ENCODE peak calls at places on chromosomes 1 and 21, in five cellular contexts. Z is neuronal stem cell, G is H9, V is H1, L is trophoblast cell. S is an unnamed sample.

GRCh38 chr21:37670883-37671282 is 245.4 kb downstream of the KCNJ6 start:
- DNase-seq in G (no peak), V (no peak), Z (no peak), L (peak; percentile 63), S (peak; percentile 4)

GRCh38 chr1:230173176-230173575 is 106.1 kb downstream of the GALNT2 start:
- DNase-seq in V (peak; percentile 39), G (peak; percentile 10), L (no peak), Z (no peak), S (no peak)

GRCh38 chr21:14942801-14943490 is 121.9 kb downstream of the NRIP1 start:
- DNase-seq in Z (no peak), V (no peak), L (no peak), G (no peak), S (peak; percentile 40)

GRCh38 chr1:162422662-162423375 is 10.9 kb upstream of the SH2D1B start:
- DNase-seq in G (no peak), V (no peak), Z (no peak), L (no peak), S (no peak)

GRCh38 chr1:46180082-46180616 is 3.9 kb upstream of the P3R3URF start:
- DNase-seq in V (peak; percentile 76), L (peak; percentile 62), Z (no peak), G (peak; percentile 83), S (no peak)

GRCh38 chr1:160291248-160292220 is 6.6 kb upstream of the PEX19 start:
- DNase-seq in G (peak; percentile 67), V (peak; percentile 62), L (peak; percentile 78), Z (peak; percentile 42), S (peak; percentile 74)

GRCh38 chr1:88985033-88985432 is 7.4 kb downstream of the KYAT3 start:
- DNase-seq in L (peak; percentile 53), Z (no peak), G (no peak), V (no peak), S (peak; percentile 84)

GRCh38 chr1:167420510-167420909 is 97.8 kb downstream of the CD247 start:
- DNase-seq in L (no peak), G (no peak), Z (no peak), V (no peak), S (no peak)

GRCh38 chr1:10522324-10522860 is 47.6 kb downstream of the PEX14 start:
- DNase-seq in V (no peak), Z (no peak), L (no peak), G (no peak), S (no peak)

GRCh38 chr1:208534604-208534907 is 290.4 kb upstream of the PLXNA2 start:
- DNase-seq in Z (no peak), L (no peak), V (no peak), G (no peak), S (no peak)

GRCh38 chr1:79781261-79781660 is 774.7 kb upstream of the ADGRL4 start:
- DNase-seq in L (no peak), G (no peak), V (no peak), Z (no peak), S (no peak)

GRCh38 chr1:237736372-237737029 is 154.2 kb downstream of the ZP4 start:
- DNase-seq in Z (no peak), V (peak; percentile 50), L (peak; percentile 47), G (peak; percentile 33), S (no peak)

GRCh38 chr21:34743831-34744230 is 75.0 kb downstream of the CLIC6 start:
- DNase-seq in G (no peak), L (no peak), V (no peak), Z (no peak), S (no peak)

GRCh38 chr1:40096977-40097782 is at the start of gene PPT1:
- DNase-seq in G (peak; percentile 88), L (peak; percentile 76), V (peak; percentile 89), Z (peak; percentile 66), S (peak; percentile 70)

GRCh38 chr1:219299420-219299819 is 125.7 kb downstream of the LYPLAL1 start:
- DNase-seq in Z (no peak), L (no peak), V (no peak), G (no peak), S (no peak)

GRCh38 chr1:240888039-240888786 is 276.3 kb upstream of the GREM2 start:
- DNase-seq in V (peak; percentile 87), Z (peak; percentile 59), L (peak; percentile 58), G (peak; percentile 82), S (no peak)

GRCh38 chr21:29130234-29130993 is at the start of gene MAP3K7CL:
- DNase-seq in Z (no peak), G (no peak), V (no peak), L (peak; percentile 88), S (peak; percentile 99)

GRCh38 chr1:204194080-204194479 is 2.2 kb downstream of the KISS1 start:
- DNase-seq in L (no peak), V (no peak), Z (no peak), G (no peak), S (no peak)

GRCh38 chr1:27356277-27356627 is 10.5 kb downstream of the MAP3K6 start:
- DNase-seq in V (no peak), L (no peak), Z (no peak), G (no peak), S (no peak)

GRCh38 chr21:34803792-34804440 is 135.1 kb downstream of the CLIC6 start:
- DNase-seq in V (no peak), G (no peak), Z (no peak), L (no peak), S (no peak)

GRCh38 chr1:197145451-197146029 is 929 bp downstream of the ASPM start:
- DNase-seq in L (peak; percentile 6), V (no peak), Z (no peak), G (no peak), S (peak; percentile 26)

GRCh38 chr21:45554477-45555175 is 12.4 kb upstream of the SLC19A1 start:
- DNase-seq in V (peak; percentile 94), Z (peak; percentile 74), L (peak; percentile 82), G (peak; percentile 72), S (peak; percentile 66)

GRCh38 chr1:161290779-161291178 is 19.0 kb downstream of the MPZ start:
- DNase-seq in G (no peak), L (no peak), Z (no peak), V (no peak), S (no peak)

GRCh38 chr21:35469446-35469845 is 420.3 kb upstream of the RUNX1 start:
- DNase-seq in L (peak; percentile 45), G (no peak), V (no peak), Z (no peak), S (no peak)

GRCh38 chr21:44289381-44290010 is 3.8 kb downstream of the AIRE start:
- DNase-seq in Z (no peak), G (no peak), L (no peak), V (no peak), S (no peak)

GRCh38 chr1:59077739-59078503 is 219.0 kb upstream of the FGGY start:
- DNase-seq in G (peak; percentile 74), Z (no peak), V (peak; percentile 60), L (no peak), S (no peak)

GRCh38 chr1:187819081-187819480 is 990.3 kb downstream of the PLA2G4A start:
- DNase-seq in Z (no peak), V (no peak), L (no peak), G (no peak), S (no peak)

GRCh38 chr1:20486457-20487235 is 636 bp upstream of the CAMK2N1 start:
- DNase-seq in L (peak; percentile 64), Z (peak; percentile 86), V (peak; percentile 88), G (peak; percentile 86), S (peak; percentile 80)

GRCh38 chr1:182739545-182739944 is 50.0 kb upstream of the NPL start:
- DNase-seq in G (peak; percentile 69), L (no peak), V (no peak), Z (no peak), S (no peak)

GRCh38 chr1:45687014-45687752 is 798 bp upstream of the TMEM69 start:
- DNase-seq in L (peak; percentile 99), G (peak; percentile 98), V (peak; percentile 90), Z (peak; percentile 95), S (peak; percentile 99)

GRCh38 chr1:24900985-24901781 is 28.9 kb downstream of the RUNX3 start:
- DNase-seq in V (peak; percentile 39), Z (no peak), G (no peak), L (no peak), S (no peak)

GRCh38 chr1:153509036-153509435 is 26.8 kb downstream of the S100A6 start:
- DNase-seq in L (no peak), Z (no peak), V (no peak), G (no peak), S (no peak)

GRCh38 chr1:153506831-153507413 is 28.9 kb downstream of the S100A6 start:
- DNase-seq in G (no peak), V (no peak), Z (no peak), L (peak; percentile 57), S (peak; percentile 93)

GRCh38 chr1:153510984-153511410 is 24.8 kb downstream of the S100A6 start:
- DNase-seq in Z (peak; percentile 71), L (peak; percentile 91), G (peak; percentile 92), V (peak; percentile 93), S (peak; percentile 79)

GRCh38 chr1:153507926-153508583 is 27.7 kb downstream of the S100A6 start:
- DNase-seq in L (no peak), Z (no peak), V (no peak), G (no peak), S (no peak)

GRCh38 chr1:153509729-153510354 is 25.9 kb downstream of the S100A6 start:
- DNase-seq in L (peak; percentile 70), Z (no peak), V (no peak), G (peak; percentile 59), S (peak; percentile 43)
- H3K27ac ChIP-seq in L (no peak overlapping the region), Z (no peak overlapping the region), V (no peak overlapping the region), G (no peak overlapping the region), S (no peak overlapping the region)

GRCh38 chr1:152878042-152878441 is at the start of gene SMCP:
- DNase-seq in Z (no peak), L (peak; percentile 35), V (peak; percentile 84), G (no peak), S (no peak)
- H2BK12ac ChIP-seq in Z (no peak within 1 kb of the TSS), L (no peak within 1 kb of the TSS), V (no peak within 1 kb of the TSS), G (no peak within 1 kb of the TSS), S (no peak within 1 kb of the TSS)

DNA sequence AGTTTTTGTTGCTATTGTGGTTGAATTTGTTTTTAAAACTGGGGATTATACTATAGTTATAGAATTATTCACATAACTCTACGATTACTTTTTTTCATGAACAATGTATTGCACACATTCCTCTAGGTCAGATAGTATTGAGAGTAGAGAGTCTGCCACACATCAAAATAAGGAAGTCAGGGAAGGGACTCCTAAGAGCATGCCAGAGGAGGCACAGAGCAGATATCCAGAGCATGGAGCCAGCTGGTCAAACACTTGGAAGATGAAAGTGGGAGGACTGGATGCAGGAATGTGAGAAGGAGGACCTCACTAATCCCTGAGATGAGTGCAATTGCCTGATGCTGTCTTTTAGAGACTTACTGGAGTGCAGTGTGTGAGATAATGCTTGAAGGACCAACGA is 9.6 kb upstream of the RFX5 start:
- DNase-seq in L (no peak), Z (no peak), V (no peak), G (no peak), S (no peak)
- H2AFZ ChIP-seq in L (no peak overlapping the region), Z (peak overlapping the region; percentile 3), V (no peak overlapping the region), G (no peak overlapping the region), S (no peak overlapping the region)

GRCh38 chr1:8641317-8641997 is 176.0 kb downstream of the RERE start:
- DNase-seq in V (no peak), Z (no peak), L (no peak), G (no peak), S (no peak)

GRCh38 chr1:8646996-8647395 is 170.4 kb downstream of the RERE start:
- DNase-seq in Z (no peak), L (no peak), G (no peak), V (no peak), S (no peak)

GRCh38 chr1:8646189-8646588 is 171.3 kb downstream of the RERE start:
- DNase-seq in V (no peak), Z (no peak), G (no peak), L (no peak), S (no peak)

GRCh38 chr1:8642114-8642513 is 175.3 kb downstream of the RERE start:
- DNase-seq in Z (no peak), L (no peak), G (no peak), V (no peak), S (no peak)

GRCh38 chr1:8643542-8644536 is 173.6 kb downstream of the RERE start:
- DNase-seq in L (peak; percentile 15), Z (no peak), G (no peak), V (no peak), S (no peak)
- H3K27ac ChIP-seq in L (no peak overlapping the region), Z (no peak overlapping the region), G (no peak overlapping the region), V (no peak overlapping the region), S (no peak overlapping the region)

S was measured in mesenchymal stem cell.